ENCODE peak calls at places on chromosome 15, in ten cellular contexts. M is left ventricle myocardium inferior; Z is fibroblast of lung; W is heart right ventricle; J is colonic mucosa; E is upper lobe of right lung; B is GM23248; S is CD8-positive, alpha-beta T cell; I is suprapubic skin; X is transverse colon. G is an unnamed sample. For H3K4me1, the result is how much of the 10 kb centered on the place peaks cover.

GRCh38 chr15:66842710-66843441 is 140.8 kb downstream of the SMAD6 start:
- DNase-seq in Z (peak), S (no peak), J (peak), I (peak), E (peak), X (peak), B (peak), W (peak), M (peak), G (peak)

GRCh38 chr15:56794150-56794922 is 61.0 kb upstream of the ZNF280D start:
- DNase-seq in W (no peak), S (no peak), I (no peak), B (peak), E (no peak), J (no peak), M (no peak), Z (peak), X (no peak), G (no peak)

GRCh38 chr15:80228959-80229610 is 22.9 kb downstream of the CTXND1 start:
- DNase-seq in Z (peak), B (peak), W (no peak), M (no peak), X (no peak), J (no peak), E (peak), I (no peak), S (no peak), G (no peak)

GRCh38 chr15:39171944-39172368 is 408.9 kb upstream of the THBS1 start:
- DNase-seq in E (peak), M (peak), S (no peak), I (no peak), Z (peak), X (peak), W (no peak), J (peak), B (peak), G (peak)

GRCh38 chr15:98734472-98735284 is 86.3 kb downstream of the IGF1R start:
- DNase-seq in B (peak), Z (peak), W (no peak), X (no peak), S (no peak), E (no peak), J (no peak), I (no peak), M (no peak), G (no peak)

GRCh38 chr15:49036650-49037545 is 9.3 kb downstream of the SECISBP2L start:
- DNase-seq in W (no peak), J (no peak), S (no peak), M (no peak), Z (peak), X (no peak), I (no peak), E (no peak), B (peak), G (no peak)

GRCh38 chr15:83854314-83854713 is 200.4 kb downstream of the ADAMTSL3 start:
- DNase-seq in M (no peak), Z (no peak), I (no peak), W (no peak), S (no peak), E (no peak), B (no peak), X (no peak), J (no peak), G (no peak)

GRCh38 chr15:68644088-68644904 is 65.5 kb downstream of the CORO2B start:
- DNase-seq in S (no peak), Z (peak), W (no peak), X (no peak), J (no peak), B (peak), I (no peak), E (peak), M (no peak), G (no peak)

GRCh38 chr15:49860101-49860500 is 239.3 kb downstream of the DTWD1 start:
- DNase-seq in I (no peak), J (no peak), W (no peak), X (no peak), B (peak), Z (peak), M (no peak), E (no peak), S (no peak), G (no peak)

GRCh38 chr15:69025320-69025719 is 10.8 kb downstream of the NOX5 start:
- DNase-seq in B (peak), S (no peak), E (no peak), X (no peak), Z (no peak), J (no peak), W (no peak), I (no peak), M (no peak), G (no peak)

GRCh38 chr15:48889925-48890324 is 12.0 kb downstream of the EID1 start:
- DNase-seq in J (no peak), B (no peak), X (no peak), M (no peak), E (no peak), Z (no peak), S (no peak), I (no peak), W (no peak), G (no peak)

GRCh38 chr15:94747510-94747909 is 516.1 kb downstream of the MCTP2 start:
- DNase-seq in W (no peak), M (no peak), E (no peak), B (no peak), X (no peak), J (no peak), S (no peak), I (no peak), Z (no peak), G (no peak)

GRCh38 chr15:68335251-68335650 is 57.7 kb downstream of the FEM1B start:
- DNase-seq in J (no peak), B (peak), Z (no peak), S (no peak), M (peak), I (no peak), W (no peak), E (no peak), X (no peak), G (no peak)

GRCh38 chr15:99486371-99487336 is 79.1 kb upstream of the MEF2A start:
- DNase-seq in X (peak), S (no peak), E (peak), M (peak), I (peak), W (peak), J (peak), Z (peak), B (peak), G (peak)

GRCh38 chr15:90059208-90059985 is 42.9 kb downstream of the IDH2 start:
- DNase-seq in B (no peak), M (peak), J (peak), I (no peak), X (peak), E (peak), W (peak), S (peak), Z (no peak), G (no peak)

GRCh38 chr15:71705151-71705550 is 105.2 kb upstream of the NR2E3 start:
- DNase-seq in M (no peak), B (peak), W (no peak), Z (no peak), I (no peak), J (no peak), X (no peak), S (no peak), E (no peak), G (peak)

GRCh38 chr15:64333986-64334385 is 22.0 kb downstream of the CSNK1G1 start:
- DNase-seq in B (peak), S (no peak), E (no peak), W (no peak), Z (no peak), J (no peak), X (no peak), M (no peak), I (no peak), G (no peak)

GRCh38 chr15:85667491-85668424 is 127.0 kb downstream of the KLHL25 start:
- DNase-seq in S (peak), X (peak), Z (peak), E (no peak), M (no peak), J (peak), W (no peak), B (peak), I (no peak), G (peak)

GRCh38 chr15:95948371-95948770 is 382.1 kb upstream of the NR2F2 start:
- DNase-seq in X (no peak), I (no peak), M (no peak), E (no peak), W (no peak), B (no peak), Z (no peak), J (no peak), S (no peak), G (peak)

GRCh38 chr15:72850833-72851232 is 67.3 kb upstream of the ADPGK start:
- DNase-seq in W (no peak), J (no peak), Z (no peak), X (no peak), M (no peak), S (no peak), B (no peak), E (no peak), I (peak), G (no peak)

GRCh38 chr15:58348095-58348812 is 83.5 kb upstream of the LIPC start:
- DNase-seq in M (no peak), X (no peak), W (no peak), Z (no peak), J (no peak), B (no peak), S (no peak), I (no peak), E (no peak), G (no peak)

GRCh38 chr15:87209891-87210649 is 1046.5 kb downstream of the NTRK3 start:
- DNase-seq in S (no peak), W (no peak), J (no peak), X (no peak), Z (no peak), E (no peak), I (no peak), M (no peak), B (no peak), G (no peak)

GRCh38 chr15:75606711-75607684 is 18.5 kb downstream of the SNUPN start:
- DNase-seq in X (peak), J (no peak), S (peak), W (no peak), E (peak), M (no peak), B (peak), Z (no peak), I (no peak), G (no peak)

GRCh38 chr15:85992224-85992623 is 87.4 kb upstream of the AGBL1 start:
- DNase-seq in Z (no peak), S (no peak), J (no peak), W (no peak), X (no peak), M (no peak), I (no peak), B (no peak), E (no peak), G (no peak)

GRCh38 chr15:69593981-69594966 is 141.7 kb downstream of the RPLP1 start:
- DNase-seq in S (no peak), Z (peak), B (peak), X (peak), J (peak), M (peak), E (peak), I (no peak), W (peak), G (peak)

GRCh38 chr15:26070095-26070532 is 207.0 kb upstream of the ATP10A start:
- DNase-seq in J (no peak), X (no peak), B (no peak), W (no peak), I (no peak), E (no peak), Z (no peak), S (no peak), M (no peak), G (peak)

GRCh38 chr15:35496585-35496984 is 49.4 kb downstream of the DPH6 start:
- DNase-seq in E (no peak), Z (no peak), S (no peak), W (no peak), B (no peak), J (no peak), X (no peak), I (no peak), M (no peak), G (no peak)

GRCh38 chr15:99113547-99114271 is 8.8 kb downstream of the SYNM start:
- DNase-seq in E (peak), B (no peak), X (no peak), J (no peak), S (no peak), Z (no peak), M (no peak), W (no peak), I (no peak), G (no peak)

GRCh38 chr15:69758810-69759410 is 306.3 kb downstream of the RPLP1 start:
- DNase-seq in S (peak), X (peak), I (no peak), Z (peak), B (peak), M (peak), J (peak), W (no peak), E (no peak), G (no peak)

GRCh38 chr15:90187257-90187868 is 13.8 kb upstream of the SEMA4B start:
- DNase-seq in X (no peak), M (no peak), S (no peak), Z (no peak), J (no peak), E (no peak), I (no peak), B (no peak), W (no peak), G (no peak)

GRCh38 chr15:70111203-70112017 is 13.7 kb upstream of the TLE3 start:
- DNase-seq in W (peak), J (peak), I (no peak), E (no peak), B (peak), S (no peak), M (peak), X (peak), Z (peak), G (peak)

GRCh38 chr15:85758655-85758978 is 36.1 kb downstream of the KLHL25 start:
- DNase-seq in J (no peak), B (no peak), Z (no peak), X (no peak), W (no peak), I (no peak), M (no peak), E (peak), S (no peak), G (no peak)

GRCh38 chr15:58962136-58962535 is 25.3 kb upstream of the RNF111 start:
- DNase-seq in S (no peak), I (no peak), M (no peak), W (no peak), B (no peak), E (no peak), Z (no peak), X (no peak), J (no peak), G (no peak)

GRCh38 chr15:92451225-92451825 is 57.6 kb downstream of the ST8SIA2 start:
- DNase-seq in W (no peak), Z (peak), E (no peak), M (no peak), I (no peak), S (no peak), J (no peak), X (no peak), B (peak), G (peak)

GRCh38 chr15:81274932-81275341 is 49.0 kb downstream of the STARD5 start:
- DNase-seq in Z (peak), S (peak), J (peak), B (peak), M (peak), I (no peak), W (peak), E (peak), X (peak), G (peak)

GRCh38 chr15:40926659-40927496 is 2.3 kb upstream of the DLL4 start:
- DNase-seq in S (no peak), E (no peak), X (no peak), J (no peak), B (no peak), I (no peak), Z (no peak), W (no peak), M (no peak), G (no peak)
- H3K4me1 ChIP-seq in S (half or more), E (half or more), X (half or more), J (under half), B (under half), I (half or more), Z (under half), W (under half), M (half or more), G (under half)

DNA sequence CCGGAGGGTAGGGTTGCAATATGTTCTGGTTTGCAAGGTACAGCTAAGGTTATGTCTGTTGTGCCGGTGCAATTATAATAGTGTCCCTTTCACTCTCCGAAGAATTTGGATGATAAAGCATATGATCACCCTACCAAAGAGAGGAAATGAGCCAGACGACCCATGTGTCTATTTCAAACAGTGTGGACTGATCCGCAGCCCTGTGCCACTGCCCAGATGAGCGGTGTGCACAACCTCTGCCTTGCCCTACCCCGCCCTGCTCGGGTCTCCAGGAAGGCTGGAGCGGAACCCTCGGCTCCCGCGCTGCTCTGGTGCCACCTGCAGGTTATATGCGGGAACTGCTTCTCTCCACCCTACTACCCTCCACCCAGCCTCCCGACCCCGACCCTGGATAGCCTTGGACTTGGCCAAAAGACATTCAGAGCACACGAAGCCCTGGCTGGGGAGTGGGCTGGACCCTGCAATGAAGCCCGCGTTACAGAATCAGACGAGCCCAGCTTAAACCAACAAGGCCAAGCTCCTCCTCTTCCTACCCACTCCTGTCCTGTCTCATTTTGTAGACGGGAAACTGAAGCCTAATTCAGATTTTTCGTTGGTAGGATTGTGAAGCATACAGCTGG is 68.4 kb upstream of the CHRNB4 start:
- DNase-seq in M (peak), W (peak), E (peak), B (peak), X (peak), I (peak), J (peak), Z (peak), S (peak), G (peak)
- H3K4me3 ChIP-seq in M (no peak), W (no peak), E (no peak), B (no peak), X (no peak), I (no peak), J (no peak), Z (no peak), S (no peak), G (no peak)

GRCh38 chr15:37015025-37015424 is 85.3 kb downstream of the MEIS2 start:
- DNase-seq in E (no peak), Z (no peak), J (no peak), S (no peak), B (peak), W (no peak), I (no peak), X (no peak), M (no peak), G (no peak)
- H3K27ac ChIP-seq in E (no peak), Z (no peak), J (no peak), S (no peak), B (peak), W (peak), I (peak), X (peak), M (peak), G (no peak)

DNA sequence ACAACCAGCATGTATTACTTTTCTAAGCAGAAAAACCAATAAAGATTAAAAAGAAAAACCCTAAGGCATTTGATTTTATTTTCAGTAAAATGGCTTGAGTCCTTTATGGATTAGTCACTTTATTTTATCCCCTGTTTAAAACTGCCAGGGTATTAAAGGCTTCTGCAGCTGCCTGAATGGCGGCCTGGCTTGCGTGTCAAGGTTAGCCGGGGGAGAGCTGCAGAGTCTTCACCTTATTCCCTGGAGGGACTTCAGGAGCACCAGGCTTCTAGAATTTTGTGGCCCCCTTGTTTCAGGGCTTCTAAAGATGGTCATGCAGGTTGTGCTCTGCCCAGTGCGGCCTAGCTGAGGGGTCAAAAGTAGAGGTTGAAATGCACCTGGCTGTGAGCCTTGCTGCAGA is 58.0 kb upstream of the ICE2 start:
- DNase-seq in B (no peak), J (no peak), X (no peak), M (no peak), E (no peak), I (no peak), W (no peak), Z (no peak), S (no peak), G (no peak)
- H3K4me1 ChIP-seq in B (under half), J (under half), X (under half), M (under half), E (under half), I (under half), W (under half), Z (under half), S (half or more), G (under half)

GRCh38 chr15:40238927-40239591 is at the start of gene PAK6:
- DNase-seq in Z (no peak), E (peak), S (peak), J (peak), M (no peak), W (no peak), I (no peak), B (peak), X (peak), G (peak)
- H3K4me3 ChIP-seq in Z (peak), E (peak), S (no peak), J (peak), M (peak), W (peak), I (peak), B (peak), X (no peak), G (peak)

GRCh38 chr15:60635507-60636352 is 156.8 kb upstream of the ICE2 start:
- DNase-seq in J (no peak), E (no peak), S (no peak), I (no peak), Z (no peak), W (no peak), X (no peak), M (no peak), B (no peak), G (no peak)
- H3K27ac ChIP-seq in J (no peak), E (no peak), S (no peak), I (no peak), Z (no peak), W (no peak), X (no peak), M (no peak), B (no peak), G (no peak)

G was measured in SJCRH30.